ENCODE peak calls at places on chromosomes 13 and 19, in four cellular contexts. One of them, this sample, is unnamed.

GRCh38 chr19:54201980-54202379 is 1.3 kb downstream of the RPS9 start:
- DNase-seq in cardiac muscle cell: no peak
- DNase-seq in upper lobe of right lung: no peak
- DNase-seq in effector memory CD4-positive, alpha-beta T cell: no peak
- DNase-seq in this sample: no peak

GRCh38 chr19:17681505-17682125 is 6.5 kb downstream of the UNC13A start:
- DNase-seq in cardiac muscle cell: peak; percentile 81
- DNase-seq in upper lobe of right lung: no peak
- DNase-seq in effector memory CD4-positive, alpha-beta T cell: no peak
- DNase-seq in this sample: no peak

GRCh38 chr13:99367663-99368448 is 60.7 kb upstream of the GPR183 start:
- DNase-seq in cardiac muscle cell: no peak
- DNase-seq in upper lobe of right lung: no peak
- DNase-seq in effector memory CD4-positive, alpha-beta T cell: no peak
- DNase-seq in this sample: no peak

GRCh38 chr13:77337159-77337558 is 10.3 kb upstream of the MYCBP2 start:
- DNase-seq in cardiac muscle cell: no peak
- DNase-seq in upper lobe of right lung: no peak
- DNase-seq in effector memory CD4-positive, alpha-beta T cell: no peak
- DNase-seq in this sample: no peak

GRCh38 chr19:42121666-42122069 is 10.6 kb downstream of the POU2F2 start:
- DNase-seq in cardiac muscle cell: no peak
- DNase-seq in upper lobe of right lung: no peak
- DNase-seq in effector memory CD4-positive, alpha-beta T cell: peak; percentile 67
- DNase-seq in this sample: no peak

GRCh38 chr19:35870798-35871197 is 2.4 kb downstream of the APLP1 start:
- DNase-seq in cardiac muscle cell: no peak
- DNase-seq in upper lobe of right lung: no peak
- DNase-seq in effector memory CD4-positive, alpha-beta T cell: no peak
- DNase-seq in this sample: no peak

GRCh38 chr13:40781717-40782116 is 7.7 kb upstream of the SLC25A15 start:
- DNase-seq in cardiac muscle cell: no peak
- DNase-seq in upper lobe of right lung: no peak
- DNase-seq in effector memory CD4-positive, alpha-beta T cell: no peak
- DNase-seq in this sample: no peak

GRCh38 chr13:39729161-39729560 is 73.7 kb downstream of the COG6 start:
- DNase-seq in cardiac muscle cell: no peak
- DNase-seq in upper lobe of right lung: no peak
- DNase-seq in effector memory CD4-positive, alpha-beta T cell: no peak
- DNase-seq in this sample: no peak

GRCh38 chr19:44865196-44865767 is 19.2 kb downstream of the NECTIN2 start:
- DNase-seq in cardiac muscle cell: no peak
- DNase-seq in upper lobe of right lung: no peak
- DNase-seq in effector memory CD4-positive, alpha-beta T cell: no peak
- DNase-seq in this sample: no peak

GRCh38 chr13:43126420-43126819 is 103.0 kb downstream of the DNAJC15 start:
- DNase-seq in cardiac muscle cell: no peak
- DNase-seq in upper lobe of right lung: no peak
- DNase-seq in effector memory CD4-positive, alpha-beta T cell: no peak
- DNase-seq in this sample: no peak

GRCh38 chr13:24251525-24251924 is 57.9 kb upstream of the C1QTNF9 start:
- DNase-seq in cardiac muscle cell: no peak
- DNase-seq in upper lobe of right lung: no peak
- DNase-seq in effector memory CD4-positive, alpha-beta T cell: peak; percentile 78
- DNase-seq in this sample: no peak

GRCh38 chr19:46896076-46896794 is 35.4 kb downstream of the ARHGAP35 start:
- DNase-seq in cardiac muscle cell: no peak
- DNase-seq in upper lobe of right lung: peak; percentile 82
- DNase-seq in effector memory CD4-positive, alpha-beta T cell: no peak
- DNase-seq in this sample: no peak

GRCh38 chr13:67557118-67557517 is 327.0 kb upstream of the PCDH9 start:
- DNase-seq in cardiac muscle cell: no peak
- DNase-seq in upper lobe of right lung: no peak
- DNase-seq in effector memory CD4-positive, alpha-beta T cell: no peak
- DNase-seq in this sample: no peak

GRCh38 chr13:29948246-29948645 is 97.8 kb upstream of the UBL3 start:
- DNase-seq in cardiac muscle cell: no peak
- DNase-seq in upper lobe of right lung: no peak
- DNase-seq in effector memory CD4-positive, alpha-beta T cell: no peak
- DNase-seq in this sample: no peak

GRCh38 chr13:81872581-81872980 is 1531.7 kb upstream of the SPRY2 start:
- DNase-seq in cardiac muscle cell: peak; percentile 45
- DNase-seq in upper lobe of right lung: no peak
- DNase-seq in effector memory CD4-positive, alpha-beta T cell: no peak
- DNase-seq in this sample: no peak

GRCh38 chr19:50178859-50179537 is 15.9 kb upstream of the IZUMO2 start:
- DNase-seq in cardiac muscle cell: no peak
- DNase-seq in upper lobe of right lung: no peak
- DNase-seq in effector memory CD4-positive, alpha-beta T cell: no peak
- DNase-seq in this sample: no peak

GRCh38 chr19:31548941-31549340 is 199.7 kb upstream of the TSHZ3 start:
- DNase-seq in cardiac muscle cell: peak; percentile 47
- DNase-seq in upper lobe of right lung: no peak
- DNase-seq in effector memory CD4-positive, alpha-beta T cell: no peak
- DNase-seq in this sample: no peak

GRCh38 chr13:97127842-97128241 is 94.3 kb upstream of the MBNL2 start:
- DNase-seq in cardiac muscle cell: no peak
- DNase-seq in upper lobe of right lung: no peak
- DNase-seq in effector memory CD4-positive, alpha-beta T cell: no peak
- DNase-seq in this sample: no peak

GRCh38 chr13:23599083-23599925 is 29.1 kb downstream of the TNFRSF19 start:
- DNase-seq in cardiac muscle cell: no peak
- DNase-seq in upper lobe of right lung: no peak
- DNase-seq in effector memory CD4-positive, alpha-beta T cell: no peak
- DNase-seq in this sample: no peak

GRCh38 chr19:13069415-13070369 is 33.0 kb downstream of the LYL1 start:
- DNase-seq in cardiac muscle cell: no peak
- DNase-seq in upper lobe of right lung: no peak
- DNase-seq in effector memory CD4-positive, alpha-beta T cell: no peak
- DNase-seq in this sample: no peak

GRCh38 chr19:49059056-49059455 is 1.5 kb upstream of the CGB7 start:
- DNase-seq in cardiac muscle cell: no peak
- DNase-seq in upper lobe of right lung: no peak
- DNase-seq in effector memory CD4-positive, alpha-beta T cell: no peak
- DNase-seq in this sample: no peak

GRCh38 chr13:107834717-107835116 is 380.6 kb downstream of the LIG4 start:
- DNase-seq in cardiac muscle cell: no peak
- DNase-seq in upper lobe of right lung: no peak
- DNase-seq in effector memory CD4-positive, alpha-beta T cell: no peak
- DNase-seq in this sample: no peak

GRCh38 chr13:56424246-56424645 is 716.5 kb upstream of the PRR20A start:
- DNase-seq in cardiac muscle cell: no peak
- DNase-seq in upper lobe of right lung: no peak
- DNase-seq in effector memory CD4-positive, alpha-beta T cell: no peak
- DNase-seq in this sample: no peak

GRCh38 chr13:27500806-27501534 is 50.6 kb upstream of the MTIF3 start:
- DNase-seq in cardiac muscle cell: peak; percentile 54
- DNase-seq in upper lobe of right lung: no peak
- DNase-seq in effector memory CD4-positive, alpha-beta T cell: no peak
- DNase-seq in this sample: no peak

GRCh38 chr13:95492044-95492801 is 60.3 kb upstream of the CLDN10 start:
- DNase-seq in cardiac muscle cell: no peak
- DNase-seq in upper lobe of right lung: no peak
- DNase-seq in effector memory CD4-positive, alpha-beta T cell: no peak
- DNase-seq in this sample: peak; percentile 51

GRCh38 chr19:1513492-1514294 is 874 bp upstream of the ADAMTSL5 start:
- DNase-seq in cardiac muscle cell: peak; percentile 23
- DNase-seq in upper lobe of right lung: peak; percentile 85
- DNase-seq in effector memory CD4-positive, alpha-beta T cell: peak; percentile 43
- DNase-seq in this sample: no peak

GRCh38 chr19:48469056-48469881 is at the start of gene CYTH2:
- DNase-seq in cardiac muscle cell: peak; percentile 100
- DNase-seq in upper lobe of right lung: peak; percentile 100
- DNase-seq in effector memory CD4-positive, alpha-beta T cell: peak; percentile 100
- DNase-seq in this sample: peak; percentile 98

GRCh38 chr13:19950374-19950773 is 8.2 kb upstream of the ZMYM2 start:
- DNase-seq in cardiac muscle cell: no peak
- DNase-seq in upper lobe of right lung: no peak
- DNase-seq in effector memory CD4-positive, alpha-beta T cell: no peak
- DNase-seq in this sample: no peak

GRCh38 chr13:64075543-64076271 is 2660.1 kb upstream of the PCDH20 start:
- DNase-seq in cardiac muscle cell: no peak
- DNase-seq in upper lobe of right lung: no peak
- DNase-seq in effector memory CD4-positive, alpha-beta T cell: no peak
- DNase-seq in this sample: no peak

GRCh38 chr19:4456843-4457653 is 546 bp downstream of the UBXN6 start:
- DNase-seq in cardiac muscle cell: peak; percentile 82
- DNase-seq in upper lobe of right lung: no peak
- DNase-seq in effector memory CD4-positive, alpha-beta T cell: peak; percentile 22
- DNase-seq in this sample: peak; percentile 55

GRCh38 chr13:50189450-50189849 is 174.2 kb downstream of the KCNRG start:
- DNase-seq in cardiac muscle cell: no peak
- DNase-seq in upper lobe of right lung: no peak
- DNase-seq in effector memory CD4-positive, alpha-beta T cell: no peak
- DNase-seq in this sample: no peak

GRCh38 chr13:76271728-76272232 is 614.4 kb downstream of the KCTD12 start:
- DNase-seq in cardiac muscle cell: no peak
- DNase-seq in upper lobe of right lung: no peak
- DNase-seq in effector memory CD4-positive, alpha-beta T cell: no peak
- DNase-seq in this sample: no peak

GRCh38 chr13:40665754-40666057 is 735 bp downstream of the FOXO1 start:
- DNase-seq in cardiac muscle cell: no peak
- DNase-seq in upper lobe of right lung: no peak
- DNase-seq in effector memory CD4-positive, alpha-beta T cell: peak; percentile 39
- DNase-seq in this sample: no peak

GRCh38 chr13:73248711-73249580 is 190.1 kb downstream of the KLF5 start:
- DNase-seq in cardiac muscle cell: peak; percentile 29
- DNase-seq in upper lobe of right lung: no peak
- DNase-seq in effector memory CD4-positive, alpha-beta T cell: no peak
- DNase-seq in this sample: no peak

This sample was measured in NT2/D1.